ENCODE peak calls at places on chromosome 19, in nine cellular contexts. F, H, Y, R, E, V, Z, U and C are unnamed samples.

GRCh38 chr19:38425810-38426466 is at the start of gene RASGRP4:
- DNase-seq in U (no peak), Z (peak), R (no peak), Y (no peak), V (peak), H (no peak), F (no peak), E (no peak), C (no peak)

GRCh38 chr19:8575467-8575997 is 1.7 kb downstream of the MYO1F start:
- DNase-seq in R (peak), U (peak), F (no peak), Z (no peak), H (no peak), Y (peak), V (peak), E (no peak), C (no peak)

GRCh38 chr19:13024126-13024957 is 29.1 kb downstream of the NFIX start:
- DNase-seq in Y (no peak), R (peak), V (no peak), H (no peak), Z (peak), E (no peak), U (no peak), F (no peak), C (peak)

GRCh38 chr19:8631425-8631819 is 989 bp downstream of the NFILZ start:
- DNase-seq in F (no peak), E (no peak), Z (peak), R (peak), V (no peak), Y (no peak), U (no peak), H (no peak), C (no peak)

GRCh38 chr19:35856546-35857149 is at the start of gene KIRREL2:
- DNase-seq in U (peak), R (no peak), F (no peak), E (peak), V (no peak), Z (no peak), Y (peak), H (no peak), C (no peak)

GRCh38 chr19:33047422-33047821 is 17.3 kb downstream of the RHPN2 start:
- DNase-seq in R (peak), U (no peak), Y (no peak), E (peak), F (no peak), Z (no peak), H (no peak), V (no peak), C (no peak)

GRCh38 chr19:1245468-1245867 is 2.9 kb upstream of the MIDN start:
- DNase-seq in E (no peak), R (no peak), U (no peak), V (no peak), F (no peak), H (no peak), Z (peak), Y (no peak), C (no peak)

GRCh38 chr19:33740811-33741396 is 55.8 kb upstream of the KCTD15 start:
- DNase-seq in F (no peak), Z (no peak), H (peak), R (peak), V (no peak), U (no peak), E (peak), Y (peak), C (no peak)

GRCh38 chr19:2624537-2625091 is 77.9 kb downstream of the GNG7 start:
- DNase-seq in U (no peak), V (no peak), F (no peak), E (peak), Z (peak), R (peak), Y (no peak), H (no peak), C (no peak)

GRCh38 chr19:3243851-3244700 is 19.6 kb downstream of the CELF5 start:
- DNase-seq in V (no peak), R (peak), Y (peak), E (peak), H (peak), Z (peak), U (no peak), F (no peak), C (no peak)